ENCODE peak calls at places on chromosomes 12 and 14, in four cellular contexts. L is K562, T is GM12878, W is HepG2. I is an unnamed sample.

GRCh38 chr14:48616941-48617340 is 941.5 kb upstream of the MDGA2 start:
- DNase-seq in W (no peak), T (no peak), L (no peak), I (peak)

GRCh38 chr14:22848391-22849164 is 12.2 kb downstream of the MMP14 start:
- DNase-seq in L (no peak), T (no peak), W (no peak), I (peak)

GRCh38 chr12:51917746-51918453 is 10.6 kb downstream of the ACVRL1 start:
- DNase-seq in L (peak), T (no peak), W (no peak), I (no peak)

GRCh38 chr12:98999569-98999968 is 354.5 kb downstream of the APAF1 start:
- DNase-seq in W (no peak), T (no peak), L (no peak), I (no peak)

GRCh38 chr12:2503036-2503435 is 291.7 kb upstream of the FKBP4 start:
- DNase-seq in W (no peak), L (no peak), T (no peak), I (no peak)

GRCh38 chr14:79598339-79598738 is 613.0 kb downstream of the DIO2 start:
- DNase-seq in L (no peak), W (no peak), T (no peak), I (no peak)

GRCh38 chr12:108187831-108188230 is 58.7 kb downstream of the WSCD2 start:
- DNase-seq in W (no peak), T (no peak), L (no peak), I (no peak)

GRCh38 chr14:37641117-37641516 is 45.7 kb downstream of the TTC6 start:
- DNase-seq in T (no peak), L (no peak), W (no peak), I (no peak)

GRCh38 chr12:10563966-10564365 is 49.4 kb downstream of the MAGOHB start:
- DNase-seq in W (no peak), L (no peak), T (no peak), I (no peak)

GRCh38 chr12:53985358-53985899 is 483 bp downstream of the HOXC10 start:
- DNase-seq in W (no peak), T (no peak), L (no peak), I (no peak)

GRCh38 chr12:44875954-44876553 is at the start of gene NELL2:
- DNase-seq in L (peak), W (no peak), T (no peak), I (peak)

GRCh38 chr12:104049278-104050257 is at the start of gene GLT8D2:
- DNase-seq in L (no peak), W (no peak), T (no peak), I (peak)

GRCh38 chr14:56482306-56482705 is 97.3 kb upstream of the TMEM260 start:
- DNase-seq in W (no peak), T (no peak), L (peak), I (peak)

GRCh38 chr12:124823272-124823970 is 40.2 kb downstream of the SCARB1 start:
- DNase-seq in T (no peak), W (no peak), L (no peak), I (no peak)

GRCh38 chr12:105142259-105142658 is 34.7 kb downstream of the WASHC4 start:
- DNase-seq in L (no peak), T (no peak), W (no peak), I (no peak)

GRCh38 chr12:19150273-19150895 is 20.9 kb downstream of the PLEKHA5 start:
- DNase-seq in L (no peak), W (no peak), T (no peak), I (no peak)

DNA sequence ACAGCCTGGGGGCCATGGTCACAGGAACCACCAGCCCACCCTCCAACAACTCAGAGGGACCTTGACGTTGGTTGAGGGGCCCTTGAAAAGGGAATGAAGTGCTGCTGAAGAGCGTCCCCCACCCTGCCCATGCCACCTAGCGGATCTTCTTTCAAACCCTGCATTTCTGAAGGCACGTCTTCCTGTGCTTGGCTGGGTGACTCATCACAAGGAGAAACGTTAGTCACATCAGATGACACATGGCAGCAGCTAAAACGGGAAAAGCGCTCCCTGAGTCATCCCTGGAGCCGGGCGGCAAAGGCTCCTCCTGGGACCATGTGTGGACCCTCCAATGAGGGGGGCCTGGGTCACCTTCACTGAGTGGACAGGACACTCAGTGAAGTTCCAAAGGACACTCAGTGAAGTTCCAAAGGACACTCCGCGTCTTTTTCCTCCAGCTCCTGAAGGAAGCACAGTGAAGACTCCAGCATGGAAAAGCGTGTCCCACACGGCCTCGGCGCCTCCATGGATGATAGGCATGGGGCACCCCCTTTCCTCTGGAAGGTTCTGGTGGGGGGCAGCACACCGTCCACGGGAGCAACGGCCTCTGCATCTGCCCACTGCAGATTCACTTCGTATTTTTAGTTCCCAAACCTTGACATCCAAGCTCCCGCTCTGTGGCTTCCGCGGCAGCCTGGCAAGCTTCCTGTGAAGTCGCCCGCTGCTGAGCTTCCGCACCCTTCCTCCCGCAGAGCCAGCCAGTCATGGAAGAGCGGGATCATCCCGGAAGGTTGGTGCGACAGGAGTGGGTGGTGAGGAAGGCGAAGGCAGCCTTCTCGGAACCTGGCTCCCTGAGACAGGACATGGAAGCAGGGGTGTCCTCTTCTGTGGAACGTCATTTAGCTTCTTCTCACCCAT is 383.4 kb downstream of the VRK1 start:
- DNase-seq in T (no peak), W (peak), L (peak), I (no peak)
- TF ChIP-seq FOXK2 in T (no peak), W (no peak), L (no peak), I (no peak)

DNA sequence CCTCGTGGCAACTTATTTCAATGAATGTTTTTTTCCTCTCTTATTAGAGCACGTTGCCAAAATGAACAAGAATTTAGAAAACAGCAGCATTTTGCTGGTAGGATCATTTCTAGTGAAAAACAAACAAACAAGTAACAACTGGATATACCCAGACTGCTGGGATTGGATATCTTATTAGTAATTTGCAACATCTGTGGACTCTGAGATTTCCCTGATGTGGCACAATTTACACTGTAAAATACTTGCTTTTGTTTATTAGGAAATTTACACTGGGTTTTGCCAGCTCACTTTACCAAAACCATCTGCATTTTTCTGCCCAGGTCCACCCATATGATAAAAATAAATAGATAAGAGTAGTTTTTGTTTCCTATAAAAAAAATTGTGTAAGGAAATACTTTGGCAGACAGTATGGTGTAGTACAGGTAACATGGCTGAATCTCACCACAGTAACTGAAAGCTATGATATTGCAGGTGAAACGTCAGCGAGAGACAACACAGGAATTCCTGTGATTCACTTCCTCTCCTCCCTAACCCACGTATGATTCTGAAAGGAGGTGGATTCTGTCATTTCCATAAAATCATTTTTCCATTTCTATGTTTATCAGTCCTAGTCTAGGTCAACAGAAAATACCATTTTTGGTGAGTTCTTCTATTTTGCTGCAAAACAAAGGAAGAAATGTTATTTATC is 176.2 kb upstream of the NOVA1 start:
- DNase-seq in T (no peak), L (no peak), W (no peak), I (no peak)
- TF ChIP-seq FOXK2 in T (no peak), L (no peak), W (no peak), I (no peak)

GRCh38 chr12:106657499-106657898 is 74.7 kb downstream of the RFX4 start:
- DNase-seq in L (no peak), W (no peak), T (no peak), I (no peak)
- TF ChIP-seq FOXK2 in L (no peak), W (no peak), T (no peak), I (no peak)

GRCh38 chr14:34128665-34129064 is 177.8 kb upstream of the EGLN3 start:
- DNase-seq in W (no peak), L (no peak), T (no peak), I (no peak)
- TF ChIP-seq FOXK2 in W (no peak), L (no peak), T (no peak), I (no peak)

DNA sequence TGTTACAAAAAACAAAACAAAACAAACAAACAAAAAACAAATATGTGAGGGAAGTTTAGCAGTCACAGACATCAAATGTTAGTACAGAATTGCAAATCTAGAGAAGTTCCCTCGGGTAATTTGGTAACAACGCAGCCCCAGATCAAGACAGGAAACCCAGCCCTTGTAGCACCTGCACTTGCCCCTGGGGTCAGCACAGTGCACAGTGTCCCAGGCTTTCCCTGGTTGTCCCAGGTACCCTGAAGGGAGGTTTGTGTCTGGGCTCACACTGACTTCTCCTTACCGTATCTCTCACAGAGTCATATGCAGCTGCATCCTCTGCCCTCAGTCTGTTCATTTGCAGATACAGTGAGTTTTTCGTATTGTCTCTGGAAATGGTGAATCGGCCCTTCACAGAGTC is 528.9 kb downstream of the TMEM121 start:
- DNase-seq in T (no peak), W (no peak), L (no peak), I (no peak)
- TF ChIP-seq FOXK2 in T (no peak), W (no peak), L (no peak), I (no peak)